ENCODE peak calls at places on chromosomes 7 and 10, in five cellular contexts. U is prostate gland, D is A549, X is uterus, I is H54. F is an unnamed sample.

GRCh38 chr10:82150123-82150900 is 275.3 kb downstream of the NRG3 start:
- DNase-seq in U (no peak), D (peak), X (no peak), I (peak), F (peak)

GRCh38 chr10:52729259-52730104 is 43.1 kb downstream of the MBL2 start:
- DNase-seq in U (no peak), D (peak), X (no peak), I (peak), F (no peak)

GRCh38 chr10:12699258-12699700 is 302.2 kb downstream of the CCDC3 start:
- DNase-seq in U (no peak), D (peak), X (no peak), I (no peak), F (no peak)

GRCh38 chr10:104076743-104077160 is 8.9 kb downstream of the COL17A1 start:
- DNase-seq in U (peak), D (no peak), X (peak), I (no peak), F (no peak)

GRCh38 chr7:93551063-93551895 is 23.2 kb downstream of the CALCR start:
- DNase-seq in U (no peak), D (peak), X (no peak), I (no peak), F (no peak)

GRCh38 chr7:151008511-151009323 is 15.6 kb downstream of the ATG9B start:
- DNase-seq in U (no peak), D (peak), X (peak), I (no peak), F (peak)

GRCh38 chr7:22864855-22865606 is 42.4 kb upstream of the TOMM7 start:
- DNase-seq in U (no peak), D (no peak), X (no peak), I (no peak), F (no peak)

GRCh38 chr10:60456053-60456452 is 66.4 kb upstream of the ANK3 start:
- DNase-seq in U (no peak), D (no peak), X (no peak), I (no peak), F (no peak)

GRCh38 chr10:132151286-132151950 is 35.3 kb upstream of the DPYSL4 start:
- DNase-seq in U (no peak), D (no peak), X (no peak), I (no peak), F (no peak)

GRCh38 chr10:132462463-132463332 is 65.7 kb downstream of the PWWP2B start:
- DNase-seq in U (no peak), D (no peak), X (no peak), I (no peak), F (no peak)

GRCh38 chr10:30788307-30788706 is 158.8 kb upstream of the LYZL2 start:
- DNase-seq in U (no peak), D (no peak), X (no peak), I (no peak), F (no peak)

GRCh38 chr7:151925446-151926335 is 30.6 kb upstream of the GALNTL5 start:
- DNase-seq in U (peak), D (no peak), X (peak), I (no peak), F (peak)

GRCh38 chr7:97004237-97004930 is 969 bp upstream of the DLX6 start:
- DNase-seq in U (no peak), D (no peak), X (no peak), I (no peak), F (no peak)

GRCh38 chr7:32242436-32242835 is 172.2 kb upstream of the PDE1C start:
- DNase-seq in U (no peak), D (no peak), X (no peak), I (no peak), F (no peak)

GRCh38 chr10:132365102-132365501 is 31.9 kb upstream of the PWWP2B start:
- DNase-seq in U (no peak), D (no peak), X (no peak), I (no peak), F (no peak)

GRCh38 chr10:128161031-128161430 is 34.8 kb upstream of the MKI67 start:
- DNase-seq in U (no peak), D (no peak), X (no peak), I (no peak), F (no peak)

GRCh38 chr7:130912910-130913720 is 179.1 kb upstream of the KLF14 start:
- DNase-seq in U (no peak), D (peak), X (peak), I (peak), F (peak)

GRCh38 chr10:121355161-121355560 is 243.1 kb downstream of the FGFR2 start:
- DNase-seq in U (no peak), D (no peak), X (no peak), I (no peak), F (no peak)

GRCh38 chr7:34240450-34240849 is 335.1 kb downstream of the BMPER start:
- DNase-seq in U (no peak), D (no peak), X (no peak), I (no peak), F (no peak)

GRCh38 chr7:47654672-47655340 is 72.9 kb upstream of the TNS3 start:
- DNase-seq in U (no peak), D (no peak), X (no peak), I (no peak), F (no peak)

GRCh38 chr7:22052221-22052639 is 106.5 kb upstream of the CDCA7L start:
- DNase-seq in U (no peak), D (no peak), X (no peak), I (no peak), F (no peak)

GRCh38 chr10:7889947-7890542 is 71.7 kb downstream of the TAF3 start:
- DNase-seq in U (no peak), D (no peak), X (no peak), I (no peak), F (no peak)

GRCh38 chr10:55329796-55330195 is 528.8 kb upstream of the PCDH15 start:
- DNase-seq in U (no peak), D (no peak), X (no peak), I (no peak), F (no peak)

GRCh38 chr10:77522268-77522809 is 115.3 kb downstream of the KCNMA1 start:
- DNase-seq in U (no peak), D (no peak), X (no peak), I (no peak), F (no peak)

GRCh38 chr10:102702742-102703141 is 11.5 kb downstream of the ARL3 start:
- DNase-seq in U (no peak), D (no peak), X (no peak), I (no peak), F (no peak)

GRCh38 chr7:29288534-29289091 is 94.0 kb downstream of the CHN2 start:
- DNase-seq in U (no peak), D (no peak), X (no peak), I (no peak), F (no peak)

DNA sequence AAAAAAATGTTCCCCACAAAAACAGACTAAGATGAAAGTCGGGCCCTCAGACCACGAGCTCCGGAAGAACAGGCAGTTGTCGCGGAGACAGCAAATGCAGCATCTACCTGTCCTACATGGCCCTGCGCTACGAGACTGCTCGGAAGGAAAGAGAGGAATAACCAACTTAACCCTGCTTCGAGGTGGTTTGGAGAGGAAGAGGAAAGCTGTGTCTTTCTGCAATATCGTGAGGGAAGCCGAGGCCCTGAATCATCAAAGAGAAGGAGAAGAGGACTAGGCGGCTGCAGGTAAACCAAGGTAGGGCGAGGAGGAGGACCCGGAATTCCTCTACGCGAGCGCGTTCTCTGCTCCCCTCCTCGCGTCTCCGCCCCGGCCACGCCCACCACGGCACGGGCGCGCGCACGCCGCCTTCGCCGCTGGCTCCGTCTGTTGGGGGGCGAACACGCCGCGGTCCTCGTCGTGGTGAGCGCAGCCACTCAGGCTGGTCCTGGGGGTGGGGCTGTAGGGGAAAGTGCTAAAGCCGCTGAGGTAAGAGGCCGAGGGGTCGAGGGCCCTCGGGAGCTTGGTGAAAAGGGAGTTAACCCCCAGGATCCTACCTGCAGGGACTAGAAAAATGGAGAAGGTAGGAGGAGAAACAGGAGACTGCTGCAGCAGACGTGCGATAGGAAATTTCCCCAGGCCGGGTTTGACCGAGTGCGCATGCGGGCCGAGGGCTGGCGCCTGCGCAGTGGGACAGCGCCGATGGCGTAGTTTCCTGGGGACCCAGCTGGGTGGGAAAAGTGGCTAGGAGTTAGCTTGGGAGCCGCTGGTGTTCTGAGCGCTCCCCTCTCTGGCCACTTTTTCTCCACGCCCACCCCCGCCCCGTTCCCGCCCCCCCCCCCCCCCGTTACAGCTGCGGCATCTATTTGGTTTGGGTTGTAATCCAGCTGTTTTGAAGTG is at the start of the genes ANAPC16 and ASCC1:
- DNase-seq in U (peak), D (peak), X (peak), I (peak), F (peak)
- TF ChIP-seq POLR2A in U (peak), D (peak), X (peak), I (peak), F (peak)

DNA sequence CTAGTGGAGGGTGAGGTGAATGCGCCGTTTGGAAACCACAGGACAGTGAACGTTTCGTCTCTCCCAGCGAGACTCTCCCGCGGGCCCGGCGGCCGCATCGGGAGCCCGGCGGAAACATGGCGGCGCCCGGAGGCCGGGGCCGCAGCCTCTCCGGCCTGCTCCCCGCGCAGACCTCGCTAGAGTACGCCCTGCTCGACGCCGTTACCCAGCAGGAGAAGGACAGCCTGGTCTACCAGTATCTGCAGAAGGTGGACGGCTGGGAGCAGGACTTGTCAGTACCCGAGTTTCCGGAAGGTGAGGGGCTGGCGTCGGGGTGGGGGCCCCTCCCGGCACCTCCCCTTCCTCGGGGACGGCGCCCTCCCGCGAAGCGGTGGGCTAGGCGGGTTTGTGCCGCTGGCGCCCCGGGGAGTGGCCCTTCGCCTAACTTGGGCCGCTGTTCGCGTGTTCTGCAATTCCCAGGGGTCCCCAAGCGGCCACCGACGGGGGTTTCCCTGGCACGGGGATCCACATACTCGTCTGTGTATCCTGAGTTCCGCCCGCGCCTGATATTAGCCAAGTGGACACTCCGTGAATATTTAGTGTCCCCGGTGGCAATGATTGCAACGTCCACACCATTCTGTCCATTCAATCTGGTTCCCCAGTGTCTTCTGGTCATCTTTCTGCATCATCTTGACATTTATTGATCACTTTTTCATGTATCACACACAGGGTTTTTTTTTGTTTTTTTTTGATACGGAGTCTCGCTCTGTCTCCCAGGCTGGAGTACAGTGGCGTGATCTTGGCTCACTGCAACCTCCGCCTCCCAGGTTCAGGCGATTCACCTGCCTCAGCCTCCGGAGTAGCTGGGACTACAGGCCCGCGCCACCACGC is 531 bp downstream of the NHLRC2 start:
- DNase-seq in U (peak), D (peak), X (peak), I (peak), F (peak)
- TF ChIP-seq POLR2A in U (no peak), D (peak), X (no peak), I (peak), F (peak)

GRCh38 chr7:140174217-140174616 is 2.6 kb downstream of the KDM7A start:
- DNase-seq in U (no peak), D (no peak), X (no peak), I (no peak), F (no peak)

GRCh38 chr7:140176271-140176701 is 497 bp downstream of the KDM7A start:
- DNase-seq in U (no peak), D (no peak), X (no peak), I (no peak), F (peak)

GRCh38 chr7:140179339-140179738 is 2.6 kb upstream of the KDM7A start:
- DNase-seq in U (no peak), D (no peak), X (no peak), I (no peak), F (no peak)

GRCh38 chr7:140175221-140176218 is 1.3 kb downstream of the KDM7A start:
- DNase-seq in U (peak), D (peak), X (peak), I (peak), F (peak)

GRCh38 chr7:140176811-140177702 is at the start of gene KDM7A:
- DNase-seq in U (peak), D (peak), X (peak), I (peak), F (peak)
- TF ChIP-seq POLR2A in U (peak), D (peak), X (peak), I (peak), F (peak)

DNA sequence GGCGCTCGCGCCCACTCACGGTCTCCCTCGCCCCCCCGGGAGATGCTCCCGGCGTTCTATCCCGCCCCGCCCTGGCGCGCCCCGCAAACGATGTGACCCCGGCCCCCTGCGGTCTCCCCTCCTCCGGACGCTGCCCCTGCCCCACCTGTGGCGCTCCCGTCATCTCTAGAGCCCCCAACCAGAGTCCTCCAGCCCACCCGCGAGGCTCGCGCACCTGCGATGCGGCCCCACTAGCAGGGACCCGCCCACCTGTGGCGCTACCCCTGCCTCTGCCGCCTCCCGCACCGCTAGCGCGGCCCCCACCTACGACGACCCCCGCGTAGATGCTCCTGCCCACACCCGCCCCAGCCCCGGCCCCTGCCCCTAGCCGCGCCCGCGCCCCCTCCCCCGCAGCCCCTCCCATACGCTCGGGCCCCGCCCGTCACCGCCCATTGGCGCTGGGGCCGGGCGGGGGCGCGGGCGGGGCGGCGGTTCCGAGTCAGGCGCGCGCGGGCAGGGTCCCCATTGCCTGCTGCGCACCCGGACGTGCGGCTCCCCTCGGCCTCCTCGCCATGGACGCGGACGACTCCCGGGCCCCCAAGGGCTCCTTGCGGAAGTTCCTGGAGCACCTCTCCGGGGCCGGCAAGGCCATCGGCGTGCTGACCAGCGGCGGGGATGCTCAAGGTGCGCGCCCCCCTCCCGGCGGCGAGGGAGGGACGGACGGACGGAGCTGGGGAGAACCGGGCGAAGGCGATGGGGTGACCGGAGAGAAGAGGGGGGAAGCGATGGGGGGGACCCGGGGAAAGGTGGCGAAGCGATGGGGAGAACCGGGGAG is at the start of gene PFKP:
- DNase-seq in U (peak), D (peak), X (peak), I (peak), F (peak)
- TF ChIP-seq POLR2A in U (peak), D (peak), X (no peak), I (peak), F (peak)

F was measured in heart left ventricle.